ENCODE peak calls at places on chromosomes 3 and 15, in six cellular contexts. C is right atrium auricular region, B is thyroid gland, A is gastrocnemius medialis, T is sigmoid colon, J is foreskin keratinocyte. K is an unnamed sample.
A peak's percentile ranks its signal among the peaks of the same experiment; 100 is the strongest.

GRCh38 chr3:196528639-196529233 is 13.6 kb upstream of the SMCO1 start:
- DNase-seq in A (peak; percentile 41), T (peak; percentile 79), J (no peak), C (peak; percentile 59), B (peak; percentile 26), K (peak; percentile 90)

GRCh38 chr3:150132101-150132749 is 161.5 kb upstream of the PFN2 start:
- DNase-seq in A (no peak), J (no peak), B (no peak), T (no peak), C (no peak), K (peak; percentile 31)

GRCh38 chr15:90667063-90667754 is 49.9 kb upstream of the BLM start:
- DNase-seq in B (peak; percentile 50), J (no peak), A (no peak), C (no peak), T (no peak), K (no peak)

GRCh38 chr3:16300282-16300681 is 35.3 kb downstream of the OXNAD1 start:
- DNase-seq in A (no peak), T (no peak), J (no peak), C (no peak), B (no peak), K (no peak)

GRCh38 chr3:159619341-159619885 is 369.2 kb upstream of the IL12A start:
- DNase-seq in C (no peak), B (peak; percentile 18), J (no peak), T (no peak), A (no peak), K (peak; percentile 85)

GRCh38 chr3:36591959-36592358 is 172.4 kb downstream of the DCLK3 start:
- DNase-seq in J (no peak), B (no peak), C (no peak), A (no peak), T (no peak), K (no peak)

GRCh38 chr3:37324752-37325407 is 150.5 kb upstream of the LRRFIP2 start:
- DNase-seq in B (peak; percentile 12), J (no peak), C (no peak), A (no peak), T (no peak), K (no peak)

GRCh38 chr15:63881431-63881830 is 47.7 kb upstream of the HERC1 start:
- DNase-seq in T (no peak), C (no peak), A (no peak), J (no peak), B (no peak), K (no peak)

GRCh38 chr3:127385540-127385870 is 97.7 kb upstream of the PRR20G start:
- DNase-seq in B (no peak), C (no peak), T (no peak), J (no peak), A (no peak), K (no peak)

GRCh38 chr15:39582286-39582976 is 1.6 kb downstream of the THBS1 start:
- DNase-seq in T (peak; percentile 86), B (no peak), C (no peak), J (peak; percentile 77), A (no peak), K (no peak)

GRCh38 chr3:133058831-133059230 is 20.6 kb downstream of the TMEM108 start:
- DNase-seq in C (no peak), T (no peak), J (no peak), A (no peak), B (no peak), K (no peak)

GRCh38 chr3:115974940-115975339 is 351.6 kb downstream of the GAP43 start:
- DNase-seq in A (no peak), B (no peak), C (no peak), T (no peak), J (no peak), K (no peak)

GRCh38 chr15:89121414-89121813 is 33.2 kb downstream of the ABHD2 start:
- DNase-seq in J (peak; percentile 56), T (no peak), C (no peak), A (no peak), B (no peak), K (no peak)

GRCh38 chr3:56339244-56339643 is 129.0 kb downstream of the ERC2 start:
- DNase-seq in T (no peak), A (no peak), J (no peak), B (no peak), C (no peak), K (no peak)

GRCh38 chr3:134060561-134061385 is 31.0 kb upstream of the SLCO2A1 start:
- DNase-seq in B (no peak), A (no peak), T (no peak), J (no peak), C (peak; percentile 51), K (peak; percentile 3)

GRCh38 chr3:197186887-197187588 is 111.4 kb downstream of the DLG1 start:
- DNase-seq in J (no peak), T (no peak), B (peak; percentile 5), A (no peak), C (no peak), K (peak; percentile 66)

GRCh38 chr3:153319691-153320552 is 157.9 kb downstream of the RAP2B start:
- DNase-seq in T (no peak), J (no peak), C (no peak), A (no peak), B (no peak), K (no peak)

GRCh38 chr3:112333002-112333385 is at the start of gene CD200:
- DNase-seq in A (peak; percentile 11), J (no peak), T (peak; percentile 79), B (peak; percentile 84), C (peak; percentile 70), K (peak; percentile 82)

GRCh38 chr15:70036585-70037343 is 61.0 kb downstream of the TLE3 start:
- DNase-seq in B (no peak), J (peak; percentile 14), C (no peak), A (no peak), T (no peak), K (no peak)
- H3K4me1 ChIP-seq in B (peaks cover 10% of the 10 kb centered on the region), J (no peaks in the 10 kb centered on the region), C (no peaks in the 10 kb centered on the region), A (no peaks in the 10 kb centered on the region), T (no peaks in the 10 kb centered on the region), K (no peaks in the 10 kb centered on the region)

DNA sequence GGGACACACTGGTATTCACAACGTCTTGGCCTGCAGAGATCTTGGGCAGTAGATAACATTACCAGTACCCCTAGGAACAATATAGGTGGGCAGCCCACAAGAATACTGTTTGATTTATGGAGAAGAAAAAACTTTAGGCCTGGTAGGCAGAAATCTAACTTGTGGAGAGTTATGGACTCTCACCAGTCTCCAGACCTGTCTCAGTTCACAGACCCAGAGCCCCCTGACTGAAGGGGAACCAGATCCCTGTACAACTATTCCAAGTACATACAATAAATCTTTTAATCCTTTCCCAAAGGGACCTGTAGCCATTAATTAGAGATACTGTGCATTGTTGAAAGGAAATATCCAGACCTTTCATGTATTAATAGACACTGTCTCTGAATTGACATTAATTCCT is 173.9 kb downstream of the STAG1 start:
- DNase-seq in B (no peak), C (no peak), A (no peak), T (no peak), J (no peak), K (no peak)
- H3K4me1 ChIP-seq in B (no peaks in the 10 kb centered on the region), C (no peaks in the 10 kb centered on the region), A (no peaks in the 10 kb centered on the region), T (no peaks in the 10 kb centered on the region), J (no peaks in the 10 kb centered on the region), K (no peaks in the 10 kb centered on the region)

DNA sequence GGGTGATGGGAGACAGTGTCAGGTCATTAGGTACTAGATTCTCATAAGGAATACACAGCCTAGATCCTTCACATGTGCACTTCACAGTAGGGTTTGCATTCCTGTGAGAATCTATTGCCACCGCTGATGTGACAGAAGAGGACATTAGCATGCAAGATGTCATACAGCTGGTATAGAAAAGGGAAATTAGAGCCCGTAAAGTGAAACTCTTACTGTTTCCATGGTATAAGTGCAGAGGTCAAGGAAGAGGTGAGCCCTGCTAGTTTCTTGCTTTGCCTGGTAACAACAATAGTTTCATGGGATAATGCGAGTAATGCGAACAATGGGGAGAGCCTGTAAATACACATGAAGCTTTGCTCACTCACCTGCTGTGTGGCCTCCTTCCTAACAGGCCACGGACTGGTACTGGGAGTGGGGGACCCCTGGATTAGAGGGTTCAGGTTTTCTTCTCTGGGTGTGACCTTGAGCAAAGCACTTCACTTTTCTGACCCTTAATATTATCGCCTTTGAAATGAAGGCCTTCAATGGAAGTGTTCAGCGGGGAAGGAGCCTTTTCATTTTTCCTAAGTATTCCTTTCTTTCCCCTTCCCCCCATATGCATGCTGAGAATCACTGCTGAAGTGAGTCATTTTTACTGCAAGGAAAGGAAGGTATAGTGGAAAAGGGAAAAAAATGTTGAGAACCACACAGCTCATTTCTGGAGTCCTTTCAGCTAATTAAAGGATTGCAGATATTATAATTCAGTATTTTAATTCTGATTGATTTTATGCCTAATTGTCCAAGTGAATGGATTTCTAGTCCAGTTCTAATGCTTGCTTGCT is 286.4 kb downstream of the UBE2E2 start:
- DNase-seq in J (no peak), T (no peak), C (no peak), B (no peak), A (no peak), K (no peak)
- H3K4me1 ChIP-seq in J (peaks cover 8% of the 10 kb centered on the region), T (peaks cover 10% of the 10 kb centered on the region), C (no peaks in the 10 kb centered on the region), B (peaks cover 15% of the 10 kb centered on the region), A (peaks cover 24% of the 10 kb centered on the region), K (no peaks in the 10 kb centered on the region)

DNA sequence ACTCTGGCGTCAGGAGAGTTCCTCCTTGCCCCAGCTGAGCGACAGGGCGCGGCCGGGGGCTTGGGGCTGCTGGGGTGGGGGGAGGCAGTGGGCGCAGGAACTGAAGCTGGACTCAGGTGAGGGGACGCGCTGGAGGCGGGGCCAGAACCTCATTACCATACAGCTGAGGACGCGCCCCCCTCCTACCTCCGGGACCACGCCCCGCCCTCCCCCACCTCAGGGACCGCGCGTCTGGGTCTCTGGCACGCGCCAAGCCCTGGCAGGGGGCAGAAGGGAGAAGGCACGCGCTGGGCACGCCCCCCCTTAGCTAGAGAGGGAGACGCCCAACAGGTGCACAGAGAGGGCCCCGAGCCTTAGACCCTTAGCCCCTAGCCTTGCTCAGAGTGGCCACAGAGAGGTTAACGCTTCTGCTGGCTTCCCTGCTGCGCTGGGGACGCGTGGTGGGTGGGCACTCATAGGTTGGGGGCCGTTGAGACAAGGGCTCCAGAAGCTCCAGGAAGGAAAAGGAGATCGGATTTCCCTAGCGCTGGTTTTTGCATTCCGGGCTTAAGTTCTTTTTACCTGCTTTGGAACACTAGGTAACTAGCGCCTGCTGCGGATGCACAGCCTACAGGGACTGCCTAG is 677 bp upstream of the DLL4 start:
- DNase-seq in J (no peak), C (no peak), T (no peak), A (no peak), B (no peak), K (peak; percentile 69)
- H3K4me1 ChIP-seq in J (no peaks in the 10 kb centered on the region), C (no peaks in the 10 kb centered on the region), T (peaks cover 54% of the 10 kb centered on the region), A (peaks cover 61% of the 10 kb centered on the region), B (peaks cover 58% of the 10 kb centered on the region), K (peaks cover 7% of the 10 kb centered on the region)

GRCh38 chr3:191348098-191348497 is 17.8 kb upstream of the UTS2B start:
- DNase-seq in C (no peak), T (no peak), B (no peak), J (no peak), A (no peak), K (no peak)
- H3K4me1 ChIP-seq in C (no peaks in the 10 kb centered on the region), T (peaks cover 95% of the 10 kb centered on the region), B (peaks cover 56% of the 10 kb centered on the region), J (no peaks in the 10 kb centered on the region), A (peaks cover 61% of the 10 kb centered on the region), K (no peaks in the 10 kb centered on the region)

GRCh38 chr3:125589743-125590142 is 5.6 kb downstream of the OSBPL11 start:
- DNase-seq in B (no peak), J (no peak), A (no peak), C (no peak), T (no peak), K (no peak)
- H3K4me1 ChIP-seq in B (peaks cover 45% of the 10 kb centered on the region), J (no peaks in the 10 kb centered on the region), A (peaks cover 63% of the 10 kb centered on the region), C (no peaks in the 10 kb centered on the region), T (peaks cover 74% of the 10 kb centered on the region), K (peaks cover 11% of the 10 kb centered on the region)